ENCODE peak calls at places on chromosomes 6 and 20, in nine cellular contexts. B is suprapubic skin; S is CD4-positive, alpha-beta T cell; Z is lung; D is HL-60; C is tibial artery; F is cardiac fibroblast; E is H1; M is AG09309. P is an unnamed sample.

GRCh38 chr20:53839423-53840176 is 230.8 kb downstream of the BCAS1 start:
- DNase-seq in B (no peak), S (peak; percentile 65), Z (peak; percentile 30), D (peak; percentile 95), C (no peak), F (no peak), E (no peak), M (no peak), P (peak; percentile 39)

GRCh38 chr20:48689388-48689787 is 138.4 kb downstream of the PREX1 start:
- DNase-seq in B (no peak), S (no peak), Z (no peak), D (no peak), C (no peak), F (no peak), E (no peak), M (no peak), P (no peak)

GRCh38 chr6:3518356-3518841 is 61.5 kb upstream of the SLC22A23 start:
- DNase-seq in B (peak; percentile 86), S (no peak), Z (no peak), D (no peak), C (peak; percentile 73), F (peak; percentile 75), E (no peak), M (peak; percentile 71), P (no peak)

GRCh38 chr6:82841309-82841708 is 224.3 kb downstream of the UBE3D start:
- DNase-seq in B (no peak), S (no peak), Z (no peak), D (no peak), C (no peak), F (no peak), E (no peak), M (no peak), P (no peak)

GRCh38 chr6:157269261-157269794 is 54.0 kb downstream of the TMEM242 start:
- DNase-seq in B (peak; percentile 84), S (no peak), Z (peak; percentile 42), D (no peak), C (peak; percentile 85), F (peak; percentile 66), E (no peak), M (peak; percentile 31), P (no peak)

GRCh38 chr20:5864873-5865582 is 85.3 kb downstream of the TRMT6 start:
- DNase-seq in B (no peak), S (no peak), Z (no peak), D (no peak), C (no peak), F (peak; percentile 84), E (no peak), M (peak; percentile 20), P (no peak)

GRCh38 chr20:39298116-39298515 is 336.0 kb downstream of the DHX35 start:
- DNase-seq in B (no peak), S (no peak), Z (no peak), D (no peak), C (no peak), F (no peak), E (no peak), M (no peak), P (no peak)

GRCh38 chr6:156731436-156731835 is 45.7 kb upstream of the ARID1B start:
- DNase-seq in B (no peak), S (no peak), Z (no peak), D (no peak), C (no peak), F (peak; percentile 57), E (no peak), M (peak; percentile 14), P (no peak)

GRCh38 chr6:4582506-4582905 is 193.7 kb upstream of the CDYL start:
- DNase-seq in B (no peak), S (no peak), Z (no peak), D (peak; percentile 54), C (no peak), F (peak; percentile 87), E (no peak), M (peak; percentile 67), P (no peak)

GRCh38 chr6:137853569-137854213 is 13.4 kb upstream of the TNFAIP3 start:
- DNase-seq in B (no peak), S (no peak), Z (no peak), D (no peak), C (no peak), F (peak; percentile 72), E (no peak), M (no peak), P (no peak)

GRCh38 chr20:25250508-25250907 is 2.6 kb downstream of the PYGB start:
- DNase-seq in B (no peak), S (no peak), Z (no peak), D (no peak), C (peak; percentile 48), F (peak; percentile 31), E (no peak), M (no peak), P (no peak)

GRCh38 chr6:29764422-29765196 is 41.4 kb downstream of the HLA-F start:
- DNase-seq in B (no peak), S (no peak), Z (peak; percentile 25), D (no peak), C (no peak), F (peak; percentile 65), E (no peak), M (no peak), P (no peak)

GRCh38 chr6:31634131-31634530 is 13.6 kb downstream of the PRRC2A start:
- DNase-seq in B (no peak), S (no peak), Z (no peak), D (no peak), C (no peak), F (no peak), E (no peak), M (no peak), P (no peak)
- TF ChIP-seq CTCF in B (no peak), S (no peak), Z (no peak), D (no peak), C (no peak), F (no peak), E (no peak), M (no peak), P (no peak)

GRCh38 chr6:109441069-109441816 is 719 bp downstream of the SMPD2 start:
- DNase-seq in B (no peak), S (peak; percentile 29), Z (peak; percentile 55), D (peak; percentile 55), C (peak; percentile 80), F (peak; percentile 65), E (no peak), M (no peak), P (peak; percentile 56)

GRCh38 chr6:109442393-109442924 is 1.9 kb downstream of the SMPD2 start:
- DNase-seq in B (no peak), S (no peak), Z (no peak), D (no peak), C (peak; percentile 63), F (no peak), E (no peak), M (no peak), P (no peak)

GRCh38 chr6:109443425-109443950 is 3.0 kb downstream of the SMPD2 start:
- DNase-seq in B (no peak), S (no peak), Z (no peak), D (no peak), C (peak; percentile 64), F (no peak), E (no peak), M (no peak), P (no peak)

GRCh38 chr6:109445382-109445781 is 4.9 kb downstream of the SMPD2 start:
- DNase-seq in B (no peak), S (no peak), Z (no peak), D (no peak), C (no peak), F (no peak), E (no peak), M (no peak), P (no peak)

GRCh38 chr6:109440325-109441068 is at the start of the genes PPIL6 and SMPD2:
- DNase-seq in B (peak; percentile 90), S (peak; percentile 73), Z (peak; percentile 87), D (peak; percentile 74), C (peak; percentile 94), F (peak; percentile 85), E (peak; percentile 67), M (peak; percentile 46), P (peak; percentile 97)
- TF ChIP-seq CTCF in B (no peak), S (peak; percentile 4), Z (no peak), D (no peak), C (peak; percentile 23), F (no peak), E (peak; percentile 16), M (peak; percentile 5), P (no peak)

DNA sequence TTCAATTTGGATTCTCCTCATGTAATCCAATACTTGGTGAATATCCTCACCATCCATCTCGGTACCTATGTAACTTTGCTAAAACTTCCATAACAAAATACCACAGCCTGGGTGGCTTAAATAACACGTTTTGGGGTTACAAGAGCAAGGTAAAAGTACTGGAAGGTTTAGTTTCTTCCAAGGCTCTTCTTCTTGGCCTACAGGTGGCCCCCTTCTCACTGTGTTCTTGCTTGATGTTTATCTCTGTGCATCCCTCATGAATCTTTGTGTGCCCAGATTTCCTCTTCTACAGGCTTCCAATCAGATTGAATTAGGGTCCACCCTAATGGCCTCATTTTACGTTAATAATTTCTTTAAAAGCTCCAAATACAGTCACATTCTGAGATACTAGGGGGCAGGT is 163.3 kb upstream of the HCRTR2 start:
- DNase-seq in B (no peak), S (no peak), Z (no peak), D (no peak), C (no peak), F (no peak), E (no peak), M (no peak), P (no peak)
- TF ChIP-seq CTCF in B (no peak), S (no peak), Z (no peak), D (no peak), C (no peak), F (no peak), E (peak; percentile 13), M (no peak), P (no peak)

DNA sequence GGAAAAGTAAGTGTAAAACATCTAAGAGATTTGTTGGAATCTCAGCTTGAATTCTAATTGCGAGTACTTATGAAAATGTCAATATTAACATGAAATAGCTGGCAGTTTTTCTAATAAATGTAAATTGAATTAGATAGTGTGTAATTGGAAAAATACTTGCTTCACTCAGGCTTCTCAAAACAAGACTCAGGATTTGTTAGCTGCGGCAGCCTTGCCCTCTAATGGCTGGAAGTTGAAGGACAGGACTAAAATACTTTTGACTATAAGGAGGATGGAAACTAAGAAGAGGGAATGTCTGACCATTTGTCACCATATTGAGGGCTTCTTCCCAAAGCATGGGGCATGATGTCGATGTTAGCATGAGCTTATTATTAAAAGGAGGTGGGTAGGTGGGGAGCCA is 227.0 kb downstream of the UST start:
- DNase-seq in B (no peak), S (no peak), Z (no peak), D (no peak), C (no peak), F (peak; percentile 63), E (no peak), M (no peak), P (no peak)
- TF ChIP-seq CTCF in B (no peak), S (no peak), Z (no peak), D (no peak), C (peak; percentile 46), F (peak; percentile 71), E (peak; percentile 57), M (peak; percentile 73), P (no peak)